ENCODE peak calls at places on chromosomes 2 and 18, in four cellular contexts. J, V, L and W are unnamed samples.
A peak's percentile ranks its signal among the peaks of the same experiment; 100 is the strongest.

GRCh38 chr2:236768393-236769140 is 198.9 kb downstream of the ACKR3 start:
- DNase-seq in J (no peak), V (no peak), L (no peak), W (no peak)

GRCh38 chr2:184154438-184154837 is 443.9 kb upstream of the ZNF804A start:
- DNase-seq in J (no peak), V (no peak), L (no peak), W (no peak)

GRCh38 chr2:187917535-187917934 is 363.3 kb upstream of the TFPI start:
- DNase-seq in J (no peak), V (no peak), L (no peak), W (no peak)

GRCh38 chr18:76819411-76820136 is 2.8 kb upstream of the ZNF236 start:
- DNase-seq in J (no peak), V (no peak), L (no peak), W (no peak)

GRCh38 chr2:3656762-3657691 is 973 bp upstream of the ALLC start:
- DNase-seq in J (no peak), V (no peak), L (no peak), W (no peak)

GRCh38 chr2:142707318-142707717 is 170.1 kb upstream of the KYNU start:
- DNase-seq in J (no peak), V (no peak), L (no peak), W (no peak)

GRCh38 chr2:190216829-190217228 is 102.8 kb downstream of the HIBCH start:
- DNase-seq in J (no peak), V (peak; percentile 51), L (peak; percentile 33), W (peak; percentile 11)

GRCh38 chr2:204180671-204181070 is 244.1 kb downstream of the ICOS start:
- DNase-seq in J (no peak), V (no peak), L (no peak), W (no peak)

GRCh38 chr2:38037757-38038615 is 38.0 kb downstream of the CYP1B1 start:
- DNase-seq in J (no peak), V (peak; percentile 10), L (no peak), W (no peak)

GRCh38 chr2:113840463-113840975 is 49.4 kb upstream of the ACTR3 start:
- DNase-seq in J (no peak), V (no peak), L (no peak), W (no peak)

DNA sequence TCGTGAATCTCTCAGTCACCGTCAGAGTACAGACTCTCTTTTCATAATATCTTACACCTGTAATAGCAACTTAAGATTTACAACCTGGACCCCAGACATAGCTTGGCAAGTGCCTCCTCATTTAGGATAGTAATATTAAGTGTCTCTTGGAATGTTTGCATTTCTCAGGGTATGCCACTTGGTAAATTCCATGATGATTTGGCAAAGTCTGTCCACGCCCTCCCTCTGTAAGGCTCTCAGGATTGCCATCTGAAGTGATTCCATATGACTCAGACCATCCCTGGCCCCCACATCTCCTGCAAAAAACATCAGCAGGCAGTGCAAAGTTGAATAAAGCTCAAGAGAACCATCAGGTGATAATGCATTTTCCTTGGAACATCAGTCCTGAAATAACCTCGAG is 27.0 kb upstream of the PIEZO2 start:
- DNase-seq in J (no peak), V (no peak), L (no peak), W (no peak)
- H3K27ac ChIP-seq in J (peak overlapping the region; percentile 71), V (no peak overlapping the region), L (no peak overlapping the region), W (no peak overlapping the region)

GRCh38 chr18:55841314-55841713 is 253.3 kb upstream of the TCF4 start:
- DNase-seq in J (no peak), V (no peak), L (no peak), W (no peak)

GRCh38 chr18:55838841-55839240 is 250.8 kb upstream of the TCF4 start:
- DNase-seq in J (no peak), V (no peak), L (no peak), W (no peak)

GRCh38 chr18:55839350-55839749 is 251.4 kb upstream of the TCF4 start:
- DNase-seq in J (no peak), V (no peak), L (no peak), W (no peak)

GRCh38 chr18:55838322-55838721 is 250.3 kb upstream of the TCF4 start:
- DNase-seq in J (no peak), V (no peak), L (no peak), W (no peak)

GRCh38 chr18:55840601-55841170 is 252.7 kb upstream of the TCF4 start:
- DNase-seq in J (no peak), V (no peak), L (no peak), W (no peak)
- H3K4me1 ChIP-seq in J (no peaks in the 10 kb centered on the region), V (no peaks in the 10 kb centered on the region), L (no peaks in the 10 kb centered on the region), W (no peaks in the 10 kb centered on the region)

DNA sequence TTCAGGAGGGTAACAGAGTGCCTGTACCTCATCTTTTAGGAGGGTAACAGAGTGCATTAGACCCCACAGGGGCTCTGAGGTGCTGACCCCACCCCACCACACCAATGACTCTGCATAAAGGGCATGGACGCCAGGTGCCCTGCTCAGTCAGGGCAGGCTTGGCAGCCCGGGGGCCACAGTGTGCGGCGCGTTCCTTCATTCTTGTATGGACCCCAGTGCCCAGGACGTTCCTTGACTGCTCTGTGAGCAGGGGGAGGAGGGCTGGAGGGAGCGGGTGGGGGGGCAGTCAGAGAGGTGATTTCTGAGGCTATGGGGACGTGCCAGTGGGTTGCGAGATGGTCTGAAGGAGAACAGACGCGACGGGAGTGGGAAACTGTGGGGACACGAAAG is 168.7 kb upstream of the NCK2 start:
- DNase-seq in J (no peak), V (no peak), L (no peak), W (no peak)
- H3K4me3 ChIP-seq in J (no peak overlapping the region), V (no peak overlapping the region), L (no peak overlapping the region), W (peak overlapping the region; percentile 30)

GRCh38 chr2:111679202-111679601 is 204.8 kb downstream of the ANAPC1 start:
- DNase-seq in J (no peak), V (no peak), L (no peak), W (no peak)
- H3K27ac ChIP-seq in J (no peak overlapping the region), V (no peak overlapping the region), L (no peak overlapping the region), W (no peak overlapping the region)

GRCh38 chr2:197158138-197158537 is 152.4 kb downstream of the ANKRD44 start:
- DNase-seq in J (no peak), V (no peak), L (no peak), W (no peak)
- H3K4me1 ChIP-seq in J (peaks cover 9% of the 10 kb centered on the region), V (peaks cover 5% of the 10 kb centered on the region), L (peaks cover 77% of the 10 kb centered on the region), W (no peaks in the 10 kb centered on the region)

GRCh38 chr18:80245781-80246655 is 1.3 kb downstream of the PARD6G start:
- DNase-seq in J (peak; percentile 83), V (no peak), L (no peak), W (peak; percentile 8)
- H3K4me3 ChIP-seq in J (peak overlapping the region; percentile 94), V (peak overlapping the region; percentile 81), L (no peak overlapping the region), W (no peak overlapping the region)

GRCh38 chr2:162244559-162245031 is 1.4 kb upstream of the FAP start:
- DNase-seq in J (no peak), V (no peak), L (no peak), W (peak; percentile 29)

GRCh38 chr2:162242586-162243304 is 500 bp downstream of the FAP start:
- DNase-seq in J (no peak), V (no peak), L (no peak), W (no peak)

GRCh38 chr2:162241571-162241970 is 1.7 kb downstream of the FAP start:
- DNase-seq in J (no peak), V (no peak), L (no peak), W (no peak)

GRCh38 chr2:162245051-162245450 is 1.8 kb upstream of the FAP start:
- DNase-seq in J (no peak), V (no peak), L (no peak), W (no peak)

DNA sequence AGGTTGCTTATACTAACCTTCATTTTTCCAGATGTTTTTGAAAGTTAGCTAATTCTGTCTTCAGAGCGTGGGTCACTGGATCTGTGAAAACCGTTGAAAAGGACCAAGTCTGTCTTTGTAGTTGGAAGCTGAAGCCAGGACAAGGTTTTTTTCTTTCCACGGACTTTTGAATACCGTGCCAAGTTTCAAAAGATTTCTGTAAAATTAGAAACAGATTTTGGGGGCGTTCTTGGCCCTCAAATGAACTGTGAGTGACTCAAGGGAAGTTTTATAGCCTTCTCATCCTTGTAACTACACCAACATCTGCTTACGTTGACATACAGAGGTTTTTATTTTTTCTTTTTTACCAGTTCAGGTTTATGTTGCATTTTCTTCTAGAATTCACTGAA is at the start of gene FAP:
- DNase-seq in J (no peak), V (no peak), L (no peak), W (no peak)
- H3K27ac ChIP-seq in J (peak within 1 kb of the TSS; percentile 66), V (no peak within 1 kb of the TSS), L (no peak within 1 kb of the TSS), W (no peak within 1 kb of the TSS)

DNA sequence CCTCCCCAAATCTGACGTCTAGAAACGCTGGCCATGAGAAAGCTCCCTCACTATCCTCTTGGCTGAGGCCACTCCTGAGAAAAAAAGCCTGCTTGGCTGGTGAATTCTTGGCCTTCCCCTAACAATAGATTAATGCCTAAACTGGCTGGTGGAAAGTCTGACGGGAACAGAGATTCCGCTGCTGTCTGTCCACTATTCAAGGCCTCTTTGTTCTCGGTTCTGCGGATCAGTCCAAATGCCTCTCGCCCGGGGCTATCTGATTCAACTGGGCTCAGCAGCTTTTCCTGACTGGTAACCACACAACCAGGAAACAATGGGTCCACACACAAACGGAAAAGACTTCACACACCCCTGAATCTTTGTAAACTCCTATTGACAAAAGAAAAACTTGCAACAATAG is 27.2 kb downstream of the PXDN start:
- DNase-seq in J (no peak), V (peak; percentile 61), L (no peak), W (no peak)
- H3K4me1 ChIP-seq in J (peaks cover 31% of the 10 kb centered on the region), V (peaks cover 5% of the 10 kb centered on the region), L (no peaks in the 10 kb centered on the region), W (peaks cover 2% of the 10 kb centered on the region)

DNA sequence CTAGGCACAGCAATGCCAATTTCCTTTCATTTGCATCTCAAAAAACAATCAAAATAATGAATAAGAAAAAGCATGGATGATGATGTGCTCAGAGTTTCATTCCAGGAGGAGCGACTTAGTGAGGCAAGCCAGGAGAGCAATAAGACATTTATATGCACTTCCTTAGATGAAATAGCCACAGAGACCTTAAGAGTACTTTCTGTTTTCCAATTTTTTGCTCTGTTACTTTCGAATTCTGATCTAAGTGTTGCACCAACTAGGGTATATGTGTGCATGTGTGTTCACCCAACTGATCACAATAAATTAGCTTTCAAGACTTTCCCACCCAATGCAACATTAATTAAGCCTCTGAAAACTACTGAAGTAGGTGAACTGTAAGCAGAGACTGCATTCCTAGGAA is 709 bp downstream of the RAB27B start:
- DNase-seq in J (no peak), V (no peak), L (no peak), W (peak; percentile 21)
- H3K4me3 ChIP-seq in J (peak overlapping the region; percentile 56), V (peak overlapping the region; percentile 30), L (no peak overlapping the region), W (peak overlapping the region; percentile 64)

GRCh38 chr2:240129731-240130392 is 6.2 kb downstream of the COPS9 start:
- DNase-seq in J (peak; percentile 54), V (no peak), L (no peak), W (no peak)

GRCh38 chr2:240127911-240128607 is 8.0 kb downstream of the COPS9 start:
- DNase-seq in J (peak; percentile 67), V (no peak), L (no peak), W (no peak)

GRCh38 chr2:240128608-240129144 is 7.4 kb downstream of the COPS9 start:
- DNase-seq in J (peak; percentile 48), V (no peak), L (no peak), W (no peak)

GRCh38 chr2:240130393-240131195 is 5.5 kb downstream of the COPS9 start:
- DNase-seq in J (peak; percentile 29), V (no peak), L (no peak), W (no peak)

DNA sequence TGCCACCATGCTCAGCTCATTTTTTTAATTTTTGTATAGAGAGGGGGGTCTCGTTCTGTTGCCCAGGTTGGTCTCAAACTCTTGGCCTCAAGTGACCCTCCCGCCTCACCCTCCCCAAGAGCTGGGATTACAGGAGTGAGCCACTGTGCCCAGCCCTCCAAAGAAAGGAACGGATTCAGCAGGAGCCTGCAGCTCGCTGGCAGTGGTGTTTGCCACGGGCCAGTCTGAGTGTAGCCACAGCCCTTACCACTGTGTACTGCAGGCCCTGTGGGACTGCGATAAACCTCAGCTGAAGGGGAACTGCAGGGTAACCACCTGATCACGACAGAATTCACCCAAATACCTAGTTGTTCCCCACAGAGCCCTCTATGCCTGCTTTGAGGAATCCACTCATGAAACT is 6.8 kb downstream of the COPS9 start:
- DNase-seq in J (peak; percentile 64), V (no peak), L (no peak), W (no peak)
- H3K27ac ChIP-seq in J (no peak overlapping the region), V (no peak overlapping the region), L (no peak overlapping the region), W (no peak overlapping the region)